ENCODE peak calls at places on chromosomes 6 and 20, in eight cellular contexts. C is left ventricle myocardium inferior; N is neural crest cell; T is RWPE1; V is stimulated activated naive B cell treated with anti-CD40 and anti-IgM and Interleukin-4, amounts not matched to agents 10 μg/mL and 1 μg/mL and 100 μg/mL, for 72 hours; J is Ammon's horn; X is SK-MEL-5; R is brain pericyte. D is an unnamed sample.

GRCh38 chr20:41003143-41003932 is 25.3 kb upstream of the TOP1 start:
- DNase-seq in N (no peak), R (peak), C (peak), X (peak), J (peak), T (peak), V (no peak), D (peak)

GRCh38 chr6:117491916-117492315 is 9.4 kb downstream of the DCBLD1 start:
- DNase-seq in J (no peak), C (no peak), T (peak), X (no peak), V (no peak), N (no peak), R (no peak), D (no peak)

GRCh38 chr6:134921276-134921979 is 28.5 kb downstream of the ALDH8A1 start:
- DNase-seq in N (no peak), J (peak), R (no peak), V (no peak), C (no peak), T (no peak), X (no peak), D (no peak)

GRCh38 chr6:41200901-41201783 is at the start of gene TREML2:
- DNase-seq in V (peak), T (no peak), C (no peak), R (no peak), X (no peak), N (no peak), J (no peak), D (no peak)

GRCh38 chr6:37283786-37284185 is 25.8 kb upstream of the TMEM217 start:
- DNase-seq in X (no peak), N (no peak), V (no peak), C (peak), J (peak), R (no peak), T (no peak), D (no peak)

GRCh38 chr6:38148606-38149005 is 329.1 kb downstream of the ZFAND3 start:
- DNase-seq in C (no peak), V (no peak), X (no peak), J (no peak), R (no peak), N (no peak), T (no peak), D (no peak)

GRCh38 chr6:105301756-105302616 is 100.9 kb downstream of the PREP start:
- DNase-seq in N (no peak), J (no peak), C (no peak), R (no peak), V (no peak), T (no peak), X (no peak), D (no peak)

GRCh38 chr6:168414696-168415095 is 26.3 kb upstream of the SMOC2 start:
- DNase-seq in N (no peak), C (no peak), R (no peak), V (no peak), T (no peak), X (no peak), J (no peak), D (no peak)

GRCh38 chr6:34237316-34237721 is 646 bp downstream of the HMGA1 start:
- DNase-seq in V (no peak), J (peak), C (no peak), R (no peak), N (no peak), T (no peak), X (no peak), D (no peak)

GRCh38 chr20:51622004-51622874 is 79.7 kb upstream of the NFATC2 start:
- DNase-seq in R (no peak), J (no peak), T (no peak), V (no peak), N (no peak), C (no peak), X (no peak), D (no peak)

GRCh38 chr6:134351615-134352474 is 33.9 kb upstream of the SGK1 start:
- DNase-seq in J (no peak), C (no peak), V (no peak), X (no peak), N (no peak), R (no peak), T (no peak), D (no peak)

GRCh38 chr20:8313073-8313472 is 181.0 kb downstream of the PLCB1 start:
- DNase-seq in V (no peak), R (no peak), T (no peak), N (no peak), J (no peak), X (no peak), C (no peak), D (no peak)

GRCh38 chr6:119856136-119856535 is 506.6 kb upstream of the MAN1A1 start:
- DNase-seq in T (peak), X (peak), N (no peak), V (no peak), J (no peak), R (no peak), C (no peak), D (no peak)

GRCh38 chr6:16639689-16640480 is 121.4 kb downstream of the ATXN1 start:
- DNase-seq in N (no peak), V (no peak), R (no peak), T (peak), C (no peak), X (peak), J (no peak), D (no peak)

GRCh38 chr20:914727-915498 is 1.2 kb downstream of the ANGPT4 start:
- DNase-seq in R (no peak), V (no peak), J (peak), X (peak), T (no peak), N (no peak), C (no peak), D (no peak)

D was measured in AG04449.